ENCODE peak calls at places on chromosomes 1 and 21, in six cellular contexts. R is adrenal gland; T is kidney glomerular epithelial cell; Q is tibial nerve; K is cardiac fibroblast; W is activated T-cell treated with anti-CD3 and anti-CD28 coated beads, Interleukin-2, amount 50 U/mL, for 4 hours. G is an unnamed sample.

GRCh38 chr1:36136535-36136934 is 11.5 kb upstream of the COL8A2 start:
- DNase-seq in K (peak; percentile 90), W (no peak), T (no peak), Q (no peak), R (peak; percentile 86), G (peak; percentile 80)

GRCh38 chr1:222557148-222557547 is 9.2 kb upstream of the HHIPL2 start:
- DNase-seq in K (no peak), R (no peak), T (no peak), Q (no peak), W (no peak), G (no peak)

GRCh38 chr21:42532466-42533181 is 19.0 kb downstream of the SLC37A1 start:
- DNase-seq in W (no peak), R (peak; percentile 98), K (no peak), T (no peak), Q (peak; percentile 41), G (no peak)

GRCh38 chr1:4207842-4208692 is 308.0 kb upstream of the C1orf174 start:
- DNase-seq in Q (no peak), T (no peak), K (no peak), W (no peak), R (no peak), G (no peak)

GRCh38 chr1:85245456-85245855 is 14.0 kb downstream of the C1orf52 start:
- DNase-seq in R (no peak), W (no peak), K (no peak), Q (no peak), T (no peak), G (no peak)

GRCh38 chr1:10901091-10901893 is 104.8 kb upstream of the CASZ1 start:
- DNase-seq in W (no peak), T (no peak), K (no peak), R (peak; percentile 56), Q (no peak), G (no peak)

GRCh38 chr21:31162827-31163226 is 124.6 kb upstream of the KRTAP19-8 start:
- DNase-seq in K (no peak), W (no peak), T (no peak), Q (no peak), R (no peak), G (no peak)

GRCh38 chr21:45698493-45698947 is 55.0 kb downstream of the PCBP3 start:
- DNase-seq in Q (no peak), K (peak; percentile 98), R (peak; percentile 77), T (no peak), W (no peak), G (peak; percentile 93)

GRCh38 chr21:35925497-35925896 is 134.8 kb downstream of the SETD4 start:
- DNase-seq in R (peak; percentile 78), W (no peak), Q (no peak), T (peak; percentile 59), K (peak; percentile 90), G (no peak)

GRCh38 chr21:16536661-16537359 is 807.0 kb downstream of the USP25 start:
- DNase-seq in R (no peak), W (no peak), K (peak; percentile 58), T (no peak), Q (no peak), G (no peak)

GRCh38 chr21:44299458-44300261 is at the start of gene PFKL:
- DNase-seq in W (peak; percentile 37), R (peak; percentile 70), Q (peak; percentile 49), K (peak; percentile 66), T (no peak), G (peak; percentile 30)

GRCh38 chr21:28207776-28208175 is 784.9 kb downstream of the LTN1 start:
- DNase-seq in Q (no peak), W (no peak), R (no peak), K (peak; percentile 74), T (no peak), G (peak; percentile 61)

GRCh38 chr1:91891969-91892368 is 6.0 kb upstream of the TGFBR3 start:
- DNase-seq in R (no peak), K (peak; percentile 45), W (no peak), T (no peak), Q (no peak), G (no peak)

GRCh38 chr1:98794196-98794886 is 132.8 kb downstream of the SNX7 start:
- DNase-seq in T (peak; percentile 68), R (peak; percentile 74), W (peak; percentile 30), Q (no peak), K (peak; percentile 80), G (peak; percentile 43)

GRCh38 chr1:210598135-210598652 is 269.5 kb downstream of the HHAT start:
- DNase-seq in R (no peak), T (peak; percentile 54), Q (no peak), W (no peak), K (peak; percentile 85), G (peak; percentile 90)

GRCh38 chr1:154157520-154158306 is 2.8 kb upstream of the NUP210L start:
- DNase-seq in Q (no peak), K (peak; percentile 68), T (peak; percentile 32), R (no peak), W (peak; percentile 61), G (no peak)

GRCh38 chr1:53289050-53289429 is 38.8 kb downstream of the LRP8 start:
- DNase-seq in R (no peak), W (no peak), Q (no peak), K (no peak), T (no peak), G (no peak)

GRCh38 chr1:244850896-244851295 is 13.4 kb downstream of the HNRNPU start:
- DNase-seq in R (no peak), Q (no peak), K (no peak), W (no peak), T (no peak), G (no peak)

G was measured in HS-5.